ENCODE peak calls at places on chromosomes 4 and X, in eight cellular contexts. One of them, this sample, is unnamed.

GRCh38 chr4:27176400-27176799 is 315.8 kb downstream of the STIM2 start:
- DNase-seq in breast epithelium: no peak
- DNase-seq in HCT116: peak
- DNase-seq in naive thymus-derived CD4-positive, alpha-beta T cell: no peak
- DNase-seq in cardiac muscle cell: peak
- DNase-seq in RWPE2: no peak
- DNase-seq in cardiac fibroblast: peak
- DNase-seq in IMR-90: peak
- DNase-seq in this sample: no peak

GRCh38 chrX:152930516-152930915 is 32.6 kb downstream of the ZNF185 start:
- DNase-seq in breast epithelium: no peak
- DNase-seq in HCT116: no peak
- DNase-seq in naive thymus-derived CD4-positive, alpha-beta T cell: no peak
- DNase-seq in cardiac muscle cell: no peak
- DNase-seq in RWPE2: peak
- DNase-seq in cardiac fibroblast: no peak
- DNase-seq in IMR-90: no peak
- DNase-seq in this sample: no peak

GRCh38 chrX:151981129-151981528 is 6.7 kb upstream of the GABRE start:
- DNase-seq in breast epithelium: no peak
- DNase-seq in HCT116: no peak
- DNase-seq in naive thymus-derived CD4-positive, alpha-beta T cell: no peak
- DNase-seq in cardiac muscle cell: no peak
- DNase-seq in RWPE2: no peak
- DNase-seq in cardiac fibroblast: peak
- DNase-seq in IMR-90: peak
- DNase-seq in this sample: no peak

GRCh38 chr4:158996669-158997074 is 106.2 kb upstream of the RAPGEF2 start:
- DNase-seq in breast epithelium: no peak
- DNase-seq in HCT116: peak
- DNase-seq in naive thymus-derived CD4-positive, alpha-beta T cell: no peak
- DNase-seq in cardiac muscle cell: no peak
- DNase-seq in RWPE2: no peak
- DNase-seq in cardiac fibroblast: peak
- DNase-seq in IMR-90: peak
- DNase-seq in this sample: peak

GRCh38 chr4:124079174-124079780 is 633.3 kb downstream of the ANKRD50 start:
- DNase-seq in breast epithelium: no peak
- DNase-seq in HCT116: no peak
- DNase-seq in naive thymus-derived CD4-positive, alpha-beta T cell: no peak
- DNase-seq in cardiac muscle cell: no peak
- DNase-seq in RWPE2: no peak
- DNase-seq in cardiac fibroblast: peak
- DNase-seq in IMR-90: peak
- DNase-seq in this sample: no peak

GRCh38 chr4:15428611-15429010 is 778 bp downstream of the C1QTNF7 start:
- DNase-seq in breast epithelium: no peak
- DNase-seq in HCT116: no peak
- DNase-seq in naive thymus-derived CD4-positive, alpha-beta T cell: no peak
- DNase-seq in cardiac muscle cell: no peak
- DNase-seq in RWPE2: no peak
- DNase-seq in cardiac fibroblast: no peak
- DNase-seq in IMR-90: no peak
- DNase-seq in this sample: peak

GRCh38 chr4:53651142-53651720 is 59.9 kb upstream of the LNX1 start:
- DNase-seq in breast epithelium: no peak
- DNase-seq in HCT116: no peak
- DNase-seq in naive thymus-derived CD4-positive, alpha-beta T cell: no peak
- DNase-seq in cardiac muscle cell: no peak
- DNase-seq in RWPE2: no peak
- DNase-seq in cardiac fibroblast: peak
- DNase-seq in IMR-90: peak
- DNase-seq in this sample: peak

GRCh38 chrX:153726286-153727107 is 1.8 kb downstream of the ABCD1 start:
- DNase-seq in breast epithelium: no peak
- DNase-seq in HCT116: no peak
- DNase-seq in naive thymus-derived CD4-positive, alpha-beta T cell: peak
- DNase-seq in cardiac muscle cell: peak
- DNase-seq in RWPE2: no peak
- DNase-seq in cardiac fibroblast: peak
- DNase-seq in IMR-90: peak
- DNase-seq in this sample: no peak

GRCh38 chr4:82230310-82230709 is 143.5 kb downstream of the HNRNPD start:
- DNase-seq in breast epithelium: no peak
- DNase-seq in HCT116: no peak
- DNase-seq in naive thymus-derived CD4-positive, alpha-beta T cell: no peak
- DNase-seq in cardiac muscle cell: no peak
- DNase-seq in RWPE2: no peak
- DNase-seq in cardiac fibroblast: peak
- DNase-seq in IMR-90: no peak
- DNase-seq in this sample: no peak

GRCh38 chr4:38831653-38832052 is 25.0 kb downstream of the TLR6 start:
- DNase-seq in breast epithelium: no peak
- DNase-seq in HCT116: no peak
- DNase-seq in naive thymus-derived CD4-positive, alpha-beta T cell: no peak
- DNase-seq in cardiac muscle cell: no peak
- DNase-seq in RWPE2: no peak
- DNase-seq in cardiac fibroblast: peak
- DNase-seq in IMR-90: peak
- DNase-seq in this sample: no peak

GRCh38 chr4:14965071-14965470 is 37.2 kb upstream of the CPEB2 start:
- DNase-seq in breast epithelium: no peak
- DNase-seq in HCT116: no peak
- DNase-seq in naive thymus-derived CD4-positive, alpha-beta T cell: no peak
- DNase-seq in cardiac muscle cell: no peak
- DNase-seq in RWPE2: no peak
- DNase-seq in cardiac fibroblast: no peak
- DNase-seq in IMR-90: no peak
- DNase-seq in this sample: no peak

GRCh38 chrX:69501433-69501832 is 2.7 kb upstream of the NALF2 start:
- DNase-seq in breast epithelium: no peak
- DNase-seq in HCT116: peak
- DNase-seq in naive thymus-derived CD4-positive, alpha-beta T cell: no peak
- DNase-seq in cardiac muscle cell: peak
- DNase-seq in RWPE2: no peak
- DNase-seq in cardiac fibroblast: no peak
- DNase-seq in IMR-90: no peak
- DNase-seq in this sample: no peak

GRCh38 chrX:11667286-11667685 is 1.6 kb upstream of the ARHGAP6 start:
- DNase-seq in breast epithelium: no peak
- DNase-seq in HCT116: no peak
- DNase-seq in naive thymus-derived CD4-positive, alpha-beta T cell: no peak
- DNase-seq in cardiac muscle cell: no peak
- DNase-seq in RWPE2: no peak
- DNase-seq in cardiac fibroblast: no peak
- DNase-seq in IMR-90: no peak
- DNase-seq in this sample: no peak

GRCh38 chr4:181225616-181226261 is 1017.5 kb upstream of the TENM3 start:
- DNase-seq in breast epithelium: no peak
- DNase-seq in HCT116: no peak
- DNase-seq in naive thymus-derived CD4-positive, alpha-beta T cell: no peak
- DNase-seq in cardiac muscle cell: no peak
- DNase-seq in RWPE2: no peak
- DNase-seq in cardiac fibroblast: no peak
- DNase-seq in IMR-90: no peak
- DNase-seq in this sample: no peak

GRCh38 chr4:76909711-76910110 is 11.8 kb upstream of the SOWAHB start:
- DNase-seq in breast epithelium: no peak
- DNase-seq in HCT116: no peak
- DNase-seq in naive thymus-derived CD4-positive, alpha-beta T cell: no peak
- DNase-seq in cardiac muscle cell: no peak
- DNase-seq in RWPE2: no peak
- DNase-seq in cardiac fibroblast: no peak
- DNase-seq in IMR-90: no peak
- DNase-seq in this sample: no peak

GRCh38 chr4:83490876-83491450 is 6.1 kb upstream of the ABRAXAS1 start:
- DNase-seq in breast epithelium: no peak
- DNase-seq in HCT116: peak
- DNase-seq in naive thymus-derived CD4-positive, alpha-beta T cell: peak
- DNase-seq in cardiac muscle cell: peak
- DNase-seq in RWPE2: no peak
- DNase-seq in cardiac fibroblast: peak
- DNase-seq in IMR-90: peak
- DNase-seq in this sample: no peak

GRCh38 chr4:67250497-67250896 is 294.8 kb downstream of the CENPC start:
- DNase-seq in breast epithelium: no peak
- DNase-seq in HCT116: no peak
- DNase-seq in naive thymus-derived CD4-positive, alpha-beta T cell: no peak
- DNase-seq in cardiac muscle cell: no peak
- DNase-seq in RWPE2: no peak
- DNase-seq in cardiac fibroblast: no peak
- DNase-seq in IMR-90: no peak
- DNase-seq in this sample: no peak

GRCh38 chr4:164440196-164440595 is 313.7 kb upstream of the SMIM31 start:
- DNase-seq in breast epithelium: no peak
- DNase-seq in HCT116: no peak
- DNase-seq in naive thymus-derived CD4-positive, alpha-beta T cell: no peak
- DNase-seq in cardiac muscle cell: no peak
- DNase-seq in RWPE2: no peak
- DNase-seq in cardiac fibroblast: no peak
- DNase-seq in IMR-90: peak
- DNase-seq in this sample: no peak

DNA sequence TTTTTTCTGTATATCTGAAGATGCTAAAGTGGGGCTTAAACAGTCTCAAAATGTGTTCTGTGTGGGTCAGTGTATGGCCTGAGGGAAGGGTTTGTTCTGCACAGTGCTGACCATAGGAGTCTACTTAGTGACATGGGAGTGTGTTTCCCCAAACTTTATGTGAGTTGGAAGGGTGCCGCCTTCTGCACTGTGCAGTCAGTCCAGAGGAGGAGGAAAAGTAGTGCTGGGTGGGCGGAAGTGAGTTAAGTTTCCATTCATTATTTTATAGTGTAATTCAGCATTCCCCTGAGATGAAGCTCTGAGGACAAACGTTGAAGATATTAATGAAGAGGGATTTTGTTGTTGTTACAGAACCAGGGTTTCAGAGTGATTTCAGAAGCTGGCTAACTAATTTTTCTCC is 2.9 kb downstream of the CHST7 start:
- DNase-seq in breast epithelium: no peak
- DNase-seq in HCT116: no peak
- DNase-seq in naive thymus-derived CD4-positive, alpha-beta T cell: no peak
- DNase-seq in cardiac muscle cell: no peak
- DNase-seq in RWPE2: no peak
- DNase-seq in cardiac fibroblast: peak
- DNase-seq in IMR-90: no peak
- DNase-seq in this sample: peak
- H3K4me3 ChIP-seq in breast epithelium: peak
- H3K4me3 ChIP-seq in HCT116: no peak
- H3K4me3 ChIP-seq in naive thymus-derived CD4-positive, alpha-beta T cell: no peak
- H3K4me3 ChIP-seq in cardiac muscle cell: no peak
- H3K4me3 ChIP-seq in RWPE2: peak
- H3K4me3 ChIP-seq in cardiac fibroblast: no peak
- H3K4me3 ChIP-seq in IMR-90: peak
- H3K4me3 ChIP-seq in this sample: no peak

GRCh38 chrX:39905946-39906345 is 191.8 kb downstream of the BCOR start:
- DNase-seq in breast epithelium: no peak
- DNase-seq in HCT116: no peak
- DNase-seq in naive thymus-derived CD4-positive, alpha-beta T cell: no peak
- DNase-seq in cardiac muscle cell: no peak
- DNase-seq in RWPE2: no peak
- DNase-seq in cardiac fibroblast: no peak
- DNase-seq in IMR-90: no peak
- DNase-seq in this sample: no peak
- H3K4me3 ChIP-seq in breast epithelium: no peak
- H3K4me3 ChIP-seq in HCT116: no peak
- H3K4me3 ChIP-seq in naive thymus-derived CD4-positive, alpha-beta T cell: no peak
- H3K4me3 ChIP-seq in cardiac muscle cell: no peak
- H3K4me3 ChIP-seq in RWPE2: no peak
- H3K4me3 ChIP-seq in cardiac fibroblast: no peak
- H3K4me3 ChIP-seq in IMR-90: no peak
- H3K4me3 ChIP-seq in this sample: no peak

GRCh38 chrX:9396930-9397329 is 67.9 kb upstream of the TBL1X start:
- DNase-seq in breast epithelium: no peak
- DNase-seq in HCT116: no peak
- DNase-seq in naive thymus-derived CD4-positive, alpha-beta T cell: no peak
- DNase-seq in cardiac muscle cell: no peak
- DNase-seq in RWPE2: no peak
- DNase-seq in cardiac fibroblast: peak
- DNase-seq in IMR-90: no peak
- DNase-seq in this sample: no peak

GRCh38 chrX:9390693-9391368 is 74.0 kb upstream of the TBL1X start:
- DNase-seq in breast epithelium: no peak
- DNase-seq in HCT116: no peak
- DNase-seq in naive thymus-derived CD4-positive, alpha-beta T cell: no peak
- DNase-seq in cardiac muscle cell: no peak
- DNase-seq in RWPE2: no peak
- DNase-seq in cardiac fibroblast: no peak
- DNase-seq in IMR-90: no peak
- DNase-seq in this sample: peak

GRCh38 chrX:9393571-9393970 is 71.3 kb upstream of the TBL1X start:
- DNase-seq in breast epithelium: no peak
- DNase-seq in HCT116: no peak
- DNase-seq in naive thymus-derived CD4-positive, alpha-beta T cell: no peak
- DNase-seq in cardiac muscle cell: no peak
- DNase-seq in RWPE2: no peak
- DNase-seq in cardiac fibroblast: no peak
- DNase-seq in IMR-90: no peak
- DNase-seq in this sample: no peak

GRCh38 chrX:9392445-9392844 is 72.4 kb upstream of the TBL1X start:
- DNase-seq in breast epithelium: no peak
- DNase-seq in HCT116: no peak
- DNase-seq in naive thymus-derived CD4-positive, alpha-beta T cell: no peak
- DNase-seq in cardiac muscle cell: no peak
- DNase-seq in RWPE2: no peak
- DNase-seq in cardiac fibroblast: no peak
- DNase-seq in IMR-90: peak
- DNase-seq in this sample: no peak

GRCh38 chrX:9394212-9394611 is 70.6 kb upstream of the TBL1X start:
- DNase-seq in breast epithelium: no peak
- DNase-seq in HCT116: no peak
- DNase-seq in naive thymus-derived CD4-positive, alpha-beta T cell: no peak
- DNase-seq in cardiac muscle cell: no peak
- DNase-seq in RWPE2: no peak
- DNase-seq in cardiac fibroblast: no peak
- DNase-seq in IMR-90: no peak
- DNase-seq in this sample: no peak
- H3K4me3 ChIP-seq in breast epithelium: no peak
- H3K4me3 ChIP-seq in HCT116: no peak
- H3K4me3 ChIP-seq in naive thymus-derived CD4-positive, alpha-beta T cell: no peak
- H3K4me3 ChIP-seq in cardiac muscle cell: no peak
- H3K4me3 ChIP-seq in RWPE2: no peak
- H3K4me3 ChIP-seq in cardiac fibroblast: no peak
- H3K4me3 ChIP-seq in IMR-90: no peak
- H3K4me3 ChIP-seq in this sample: no peak

DNA sequence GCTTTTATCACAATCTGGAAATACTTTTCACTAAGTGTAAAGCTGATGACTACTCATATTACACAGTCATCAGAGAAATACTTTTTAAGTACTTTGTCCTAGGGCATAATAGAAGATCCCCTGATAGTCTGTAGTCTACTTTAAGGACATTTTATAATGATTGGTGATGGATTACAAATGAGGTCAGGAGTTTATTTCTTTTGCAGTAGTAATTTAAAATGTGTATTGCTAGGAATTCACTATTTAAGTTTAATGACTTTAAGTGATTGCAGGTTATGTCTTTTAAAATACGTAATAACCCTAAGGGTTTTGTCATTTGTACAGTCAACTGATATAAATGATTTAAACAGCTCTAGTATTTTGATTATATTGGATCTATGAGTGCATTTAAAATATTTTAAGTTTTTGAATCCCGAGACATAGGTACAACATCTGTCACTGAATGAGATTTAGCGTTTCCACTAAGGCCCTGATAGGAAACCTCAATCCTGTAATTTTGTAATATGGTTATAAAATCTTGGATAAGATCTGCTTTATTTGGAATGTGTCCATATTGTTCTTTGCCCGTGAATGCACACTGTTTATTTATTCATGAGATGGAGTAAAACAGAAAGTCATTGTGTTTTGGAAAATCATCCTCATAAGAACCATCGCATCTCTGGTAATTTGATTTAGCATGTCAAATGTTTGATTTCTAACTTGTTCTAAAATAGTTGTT is 189.4 kb downstream of the ARAP2 start:
- DNase-seq in breast epithelium: no peak
- DNase-seq in HCT116: no peak
- DNase-seq in naive thymus-derived CD4-positive, alpha-beta T cell: no peak
- DNase-seq in cardiac muscle cell: no peak
- DNase-seq in RWPE2: no peak
- DNase-seq in cardiac fibroblast: no peak
- DNase-seq in IMR-90: no peak
- DNase-seq in this sample: no peak
- H3K4me3 ChIP-seq in breast epithelium: no peak
- H3K4me3 ChIP-seq in HCT116: no peak
- H3K4me3 ChIP-seq in naive thymus-derived CD4-positive, alpha-beta T cell: no peak
- H3K4me3 ChIP-seq in cardiac muscle cell: no peak
- H3K4me3 ChIP-seq in RWPE2: no peak
- H3K4me3 ChIP-seq in cardiac fibroblast: no peak
- H3K4me3 ChIP-seq in IMR-90: no peak
- H3K4me3 ChIP-seq in this sample: no peak

This sample was measured in lower leg skin.